ENCODE peak calls at places on chromosomes 11 and 22, in five cellular contexts. One of them, this sample, is unnamed.
A peak's percentile ranks its signal among the peaks of the same experiment; 100 is the strongest.

GRCh38 chr11:82683029-82683428 is 50.6 kb downstream of the FAM181B start:
- DNase-seq in islet precursor cell: no peak
- DNase-seq in activated naive CD8-positive, alpha-beta T cell treated with anti-CD3 and anti-CD28 coated beads, Interleukin-2, amount 10 ng/mL, durations not matched to agents 7 days and 5 days: no peak
- DNase-seq in ovary: no peak
- DNase-seq in kidney glomerular epithelial cell: no peak
- DNase-seq in this sample: no peak

GRCh38 chr11:113477321-113477720 is 2.1 kb upstream of the DRD2 start:
- DNase-seq in activated naive CD8-positive, alpha-beta T cell treated with anti-CD3 and anti-CD28 coated beads, Interleukin-2, amount 10 ng/mL, durations not matched to agents 7 days and 5 days: no peak
- DNase-seq in kidney glomerular epithelial cell: no peak
- DNase-seq in islet precursor cell: peak; percentile 73
- DNase-seq in ovary: no peak
- DNase-seq in this sample: no peak

GRCh38 chr11:126375726-126376125 is 20.2 kb downstream of the ST3GAL4 start:
- DNase-seq in islet precursor cell: no peak
- DNase-seq in activated naive CD8-positive, alpha-beta T cell treated with anti-CD3 and anti-CD28 coated beads, Interleukin-2, amount 10 ng/mL, durations not matched to agents 7 days and 5 days: no peak
- DNase-seq in kidney glomerular epithelial cell: no peak
- DNase-seq in ovary: no peak
- DNase-seq in this sample: no peak

GRCh38 chr11:36306888-36307287 is 10.8 kb downstream of the PRR5L start:
- DNase-seq in ovary: no peak
- DNase-seq in islet precursor cell: no peak
- DNase-seq in activated naive CD8-positive, alpha-beta T cell treated with anti-CD3 and anti-CD28 coated beads, Interleukin-2, amount 10 ng/mL, durations not matched to agents 7 days and 5 days: no peak
- DNase-seq in kidney glomerular epithelial cell: peak; percentile 12
- DNase-seq in this sample: no peak

GRCh38 chr22:48893288-48894063 is 934.2 kb downstream of the BRD1 start:
- DNase-seq in activated naive CD8-positive, alpha-beta T cell treated with anti-CD3 and anti-CD28 coated beads, Interleukin-2, amount 10 ng/mL, durations not matched to agents 7 days and 5 days: no peak
- DNase-seq in islet precursor cell: peak; percentile 26
- DNase-seq in kidney glomerular epithelial cell: no peak
- DNase-seq in ovary: no peak
- DNase-seq in this sample: no peak

GRCh38 chr11:107139396-107139795 is 121.1 kb upstream of the GUCY1A2 start:
- DNase-seq in kidney glomerular epithelial cell: no peak
- DNase-seq in activated naive CD8-positive, alpha-beta T cell treated with anti-CD3 and anti-CD28 coated beads, Interleukin-2, amount 10 ng/mL, durations not matched to agents 7 days and 5 days: no peak
- DNase-seq in islet precursor cell: no peak
- DNase-seq in ovary: no peak
- DNase-seq in this sample: no peak

GRCh38 chr11:40306938-40307548 is 1152.4 kb downstream of the LRRC4C start:
- DNase-seq in activated naive CD8-positive, alpha-beta T cell treated with anti-CD3 and anti-CD28 coated beads, Interleukin-2, amount 10 ng/mL, durations not matched to agents 7 days and 5 days: no peak
- DNase-seq in islet precursor cell: no peak
- DNase-seq in kidney glomerular epithelial cell: peak; percentile 60
- DNase-seq in ovary: no peak
- DNase-seq in this sample: peak; percentile 11

GRCh38 chr11:116879789-116880402 is 42.5 kb upstream of the APOA1 start:
- DNase-seq in islet precursor cell: no peak
- DNase-seq in ovary: no peak
- DNase-seq in activated naive CD8-positive, alpha-beta T cell treated with anti-CD3 and anti-CD28 coated beads, Interleukin-2, amount 10 ng/mL, durations not matched to agents 7 days and 5 days: no peak
- DNase-seq in kidney glomerular epithelial cell: peak; percentile 46
- DNase-seq in this sample: peak; percentile 29

GRCh38 chr11:112962854-112963367 is 1.7 kb downstream of the NCAM1 start:
- DNase-seq in islet precursor cell: peak; percentile 85
- DNase-seq in kidney glomerular epithelial cell: peak; percentile 31
- DNase-seq in ovary: peak; percentile 73
- DNase-seq in activated naive CD8-positive, alpha-beta T cell treated with anti-CD3 and anti-CD28 coated beads, Interleukin-2, amount 10 ng/mL, durations not matched to agents 7 days and 5 days: peak; percentile 37
- DNase-seq in this sample: peak; percentile 65

GRCh38 chr11:9771126-9771624 is 107.3 kb downstream of the SWAP70 start:
- DNase-seq in ovary: no peak
- DNase-seq in activated naive CD8-positive, alpha-beta T cell treated with anti-CD3 and anti-CD28 coated beads, Interleukin-2, amount 10 ng/mL, durations not matched to agents 7 days and 5 days: no peak
- DNase-seq in islet precursor cell: no peak
- DNase-seq in kidney glomerular epithelial cell: no peak
- DNase-seq in this sample: no peak

GRCh38 chr11:47414685-47415070 is 6.3 kb downstream of the SLC39A13 start:
- DNase-seq in kidney glomerular epithelial cell: no peak
- DNase-seq in islet precursor cell: no peak
- DNase-seq in ovary: no peak
- DNase-seq in activated naive CD8-positive, alpha-beta T cell treated with anti-CD3 and anti-CD28 coated beads, Interleukin-2, amount 10 ng/mL, durations not matched to agents 7 days and 5 days: no peak
- DNase-seq in this sample: no peak

GRCh38 chr11:121659811-121660210 is 207.0 kb upstream of the SORL1-AS1 start:
- DNase-seq in activated naive CD8-positive, alpha-beta T cell treated with anti-CD3 and anti-CD28 coated beads, Interleukin-2, amount 10 ng/mL, durations not matched to agents 7 days and 5 days: no peak
- DNase-seq in kidney glomerular epithelial cell: no peak
- DNase-seq in ovary: no peak
- DNase-seq in islet precursor cell: no peak
- DNase-seq in this sample: no peak

This sample was measured in neuronal stem cell.